ENCODE peak calls at places on chromosomes 7 and 10, in five cellular contexts. Q is GM20000, P is glutamatergic neuron, C is cardiac muscle cell, J is MCF 10A. L is an unnamed sample.

GRCh38 chr7:24828871-24829661 is 71.8 kb upstream of the GSDME start:
- DNase-seq in Q (no peak), P (no peak), C (peak; percentile 18), J (no peak), L (no peak)

GRCh38 chr7:142300689-142301088 is 42.8 kb upstream of the PRSS58 start:
- DNase-seq in J (peak; percentile 36), C (no peak), P (peak; percentile 39), Q (peak; percentile 21), L (peak; percentile 24)

GRCh38 chr10:89301721-89302445 is at the start of gene IFIT2:
- DNase-seq in J (peak; percentile 69), P (no peak), Q (peak; percentile 53), C (no peak), L (no peak)

GRCh38 chr10:33291053-33291592 is 43.3 kb downstream of the NRP1 start:
- DNase-seq in J (peak; percentile 85), C (no peak), P (no peak), Q (no peak), L (no peak)

GRCh38 chr7:64599341-64599740 is 36.5 kb upstream of the ZNF680 start:
- DNase-seq in P (no peak), Q (no peak), J (no peak), C (no peak), L (no peak)

GRCh38 chr10:58435297-58435696 is 50.1 kb downstream of the TFAM start:
- DNase-seq in J (peak; percentile 97), P (no peak), Q (no peak), C (peak; percentile 21), L (no peak)

GRCh38 chr10:117373848-117374505 is 1.3 kb downstream of the PDZD8 start:
- DNase-seq in P (peak; percentile 35), C (peak; percentile 60), Q (peak; percentile 42), J (peak; percentile 72), L (peak; percentile 36)

GRCh38 chr10:28241766-28242399 is 61.0 kb downstream of the MPP7 start:
- DNase-seq in C (peak; percentile 69), Q (peak; percentile 36), J (peak; percentile 64), P (peak; percentile 35), L (peak; percentile 41)

GRCh38 chr7:100176096-100176835 is 915 bp downstream of the GPC2 start:
- DNase-seq in C (no peak), J (no peak), Q (no peak), P (no peak), L (no peak)

DNA sequence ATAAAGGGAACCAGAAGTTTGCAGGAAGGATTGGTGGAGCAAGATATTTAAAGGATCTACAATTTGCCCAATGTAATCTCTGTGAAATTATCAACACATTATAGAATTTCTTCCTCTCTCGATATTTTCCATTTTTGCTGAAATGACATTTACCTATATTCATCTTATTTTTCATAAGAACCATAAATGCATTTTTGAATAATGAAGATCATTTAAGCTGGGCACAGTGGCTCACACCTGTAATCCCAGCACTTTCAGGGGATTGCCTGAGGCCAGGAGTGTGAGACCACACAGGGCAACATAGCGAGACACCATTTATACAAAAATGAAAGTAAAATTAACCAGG is 37.7 kb downstream of the CCDC71L start:
- DNase-seq in P (no peak), C (no peak), J (no peak), Q (no peak), L (no peak)
- TF ChIP-seq CTCF in P (no peak), C (no peak), J (no peak), Q (no peak), L (no peak)

GRCh38 chr7:157224627-157225026 is 85.9 kb downstream of the UBE3C start:
- DNase-seq in C (no peak), Q (no peak), J (no peak), P (no peak), L (no peak)
- TF ChIP-seq CTCF in C (peak; percentile 29), Q (no peak), J (peak; percentile 12), P (no peak), L (no peak)

GRCh38 chr7:111730476-111731300 is 168.4 kb upstream of the IMMP2L start:
- DNase-seq in Q (peak; percentile 58), P (no peak), J (peak; percentile 53), C (peak; percentile 39), L (no peak)
- TF ChIP-seq CTCF in Q (peak; percentile 35), P (peak; percentile 63), J (peak; percentile 44), C (peak; percentile 46), L (peak; percentile 52)

GRCh38 chr7:150404785-150405583 is 25.9 kb downstream of the ZNF775 start:
- DNase-seq in J (peak; percentile 59), P (peak; percentile 92), C (peak; percentile 93), Q (peak; percentile 94), L (peak; percentile 90)
- TF ChIP-seq CTCF in J (no peak), P (no peak), C (peak; percentile 23), Q (peak; percentile 15), L (no peak)

DNA sequence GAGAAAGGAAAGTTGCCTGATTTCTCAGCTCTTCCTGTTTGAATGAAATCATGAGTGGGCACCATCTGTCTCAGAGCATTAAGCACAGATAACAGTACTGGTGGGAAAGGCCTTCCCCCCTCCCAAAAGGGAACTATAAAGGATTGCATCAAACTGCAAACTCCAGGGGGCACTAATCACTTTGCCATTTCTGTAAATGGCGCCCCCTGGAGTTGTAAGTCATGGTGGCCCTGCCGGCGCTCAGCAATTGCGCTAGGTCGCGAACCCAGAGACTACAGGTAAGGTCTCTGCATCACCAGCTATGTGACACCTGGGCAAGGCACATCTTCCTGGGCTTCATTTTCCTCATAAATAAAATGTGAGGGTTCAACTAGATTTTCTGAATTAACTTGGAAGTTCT is 11.1 kb downstream of the LRRC4 start:
- DNase-seq in P (no peak), Q (no peak), J (no peak), C (no peak), L (no peak)
- TF ChIP-seq CTCF in P (peak; percentile 76), Q (no peak), J (peak; percentile 27), C (peak; percentile 24), L (peak; percentile 20)

GRCh38 chr10:72061491-72061890 is 26.9 kb downstream of the SPOCK2 start:
- DNase-seq in C (no peak), J (no peak), P (no peak), Q (peak; percentile 64), L (no peak)
- TF ChIP-seq CTCF in C (peak; percentile 28), J (peak; percentile 14), P (no peak), Q (peak; percentile 52), L (no peak)

DNA sequence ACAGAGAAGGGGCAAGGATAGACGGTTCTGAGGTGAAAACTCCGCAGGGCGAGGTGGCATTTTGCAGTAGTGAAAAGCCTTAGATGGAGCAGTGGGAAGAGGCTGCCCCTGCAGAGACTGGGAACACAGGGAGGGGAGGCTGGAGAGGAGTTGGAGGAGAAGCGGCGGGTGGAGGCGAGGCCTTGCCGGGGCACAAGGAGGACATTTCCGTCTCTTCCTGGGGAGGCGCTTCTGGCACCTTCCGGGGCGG is 42.6 kb downstream of the LDB3 start:
- DNase-seq in J (no peak), C (no peak), Q (no peak), P (no peak), L (no peak)
- TF ChIP-seq CTCF in J (no peak), C (no peak), Q (no peak), P (no peak), L (no peak)

L was measured in nephron progenitor cell.